ENCODE peak calls at places on chromosomes 2 and 18, in six cellular contexts. B, Y, W, U, V and M are unnamed samples.

GRCh38 chr2:67455219-67456142 is 58.3 kb downstream of the ETAA1 start:
- DNase-seq in B (no peak), Y (no peak), W (no peak), U (peak), V (no peak), M (no peak)

GRCh38 chr2:122138561-122138960 is 383.1 kb downstream of the TSN start:
- DNase-seq in B (no peak), Y (no peak), W (no peak), U (no peak), V (no peak), M (no peak)

GRCh38 chr2:218332288-218332687 is 24.4 kb upstream of the CATIP start:
- DNase-seq in B (no peak), Y (no peak), W (no peak), U (no peak), V (no peak), M (no peak)

GRCh38 chr2:61943251-61943650 is 37.8 kb downstream of the COMMD1 start:
- DNase-seq in B (no peak), Y (no peak), W (no peak), U (no peak), V (no peak), M (no peak)

GRCh38 chr2:187580462-187581124 is 26.4 kb upstream of the TFPI start:
- DNase-seq in B (no peak), Y (no peak), W (no peak), U (peak), V (no peak), M (no peak)

GRCh38 chr18:76610012-76610411 is 115.0 kb upstream of the ZNF516 start:
- DNase-seq in B (no peak), Y (no peak), W (no peak), U (no peak), V (no peak), M (no peak)

GRCh38 chr2:64295326-64296149 is 151.3 kb upstream of the PELI1 start:
- DNase-seq in B (no peak), Y (no peak), W (no peak), U (no peak), V (no peak), M (no peak)

GRCh38 chr2:156430978-156431358 is 5.2 kb upstream of the GPD2 start:
- DNase-seq in B (no peak), Y (peak), W (no peak), U (no peak), V (no peak), M (no peak)

GRCh38 chr2:121211251-121211650 is 73.8 kb downstream of the TFCP2L1 start:
- DNase-seq in B (no peak), Y (no peak), W (no peak), U (no peak), V (no peak), M (no peak)

GRCh38 chr18:62460851-62461300 is 61.9 kb upstream of the ZCCHC2 start:
- DNase-seq in B (no peak), Y (no peak), W (no peak), U (peak), V (no peak), M (no peak)

GRCh38 chr2:6866239-6866745 is 585 bp upstream of the CMPK2 start:
- DNase-seq in B (peak), Y (no peak), W (peak), U (peak), V (no peak), M (peak)

GRCh38 chr18:68742206-68742605 is 27.3 kb upstream of the TMX3 start:
- DNase-seq in B (no peak), Y (no peak), W (no peak), U (no peak), V (no peak), M (no peak)

GRCh38 chr2:47354013-47354816 is 48.7 kb upstream of the MSH2 start:
- DNase-seq in B (no peak), Y (peak), W (no peak), U (peak), V (no peak), M (no peak)

GRCh38 chr2:229273384-229274338 is 2.6 kb upstream of the PID1 start:
- DNase-seq in B (peak), Y (peak), W (peak), U (peak), V (peak), M (no peak)

GRCh38 chr2:32792416-32792815 is 154.3 kb upstream of the LTBP1 start:
- DNase-seq in B (no peak), Y (no peak), W (no peak), U (no peak), V (no peak), M (no peak)

GRCh38 chr2:173963323-173963816 is 1.8 kb downstream of the SP3 start:
- DNase-seq in B (peak), Y (no peak), W (no peak), U (peak), V (no peak), M (no peak)

GRCh38 chr2:113822087-113822805 is 65.8 kb upstream of the SLC35F5 start:
- DNase-seq in B (no peak), Y (no peak), W (no peak), U (no peak), V (no peak), M (no peak)

GRCh38 chr2:99810241-99810640 is 320.4 kb upstream of the REV1 start:
- DNase-seq in B (no peak), Y (no peak), W (no peak), U (no peak), V (no peak), M (no peak)

GRCh38 chr2:33129661-33130447 is 183.1 kb downstream of the LTBP1 start:
- DNase-seq in B (no peak), Y (no peak), W (no peak), U (no peak), V (no peak), M (no peak)

GRCh38 chr2:132403176-132403575 is 13.4 kb upstream of the GPR39 start:
- DNase-seq in B (no peak), Y (no peak), W (no peak), U (no peak), V (no peak), M (no peak)

GRCh38 chr2:238979636-238980035 is 131.8 kb downstream of the TWIST2 start:
- DNase-seq in B (no peak), Y (no peak), W (no peak), U (no peak), V (no peak), M (no peak)

GRCh38 chr2:40725950-40726349 is 274.1 kb upstream of the SLC8A1 start:
- DNase-seq in B (no peak), Y (no peak), W (no peak), U (no peak), V (no peak), M (no peak)

GRCh38 chr2:42954227-42954962 is 162.0 kb upstream of the HAAO start:
- DNase-seq in B (no peak), Y (no peak), W (no peak), U (peak), V (no peak), M (no peak)

GRCh38 chr2:190365499-190366204 is 22.3 kb downstream of the INPP1 start:
- DNase-seq in B (no peak), Y (no peak), W (no peak), U (no peak), V (no peak), M (no peak)

GRCh38 chr18:34913837-34914755 is 127.1 kb upstream of the MAPRE2 start:
- DNase-seq in B (no peak), Y (no peak), W (no peak), U (peak), V (no peak), M (peak)

GRCh38 chr2:78615956-78616355 is 409.5 kb upstream of the REG3G start:
- DNase-seq in B (no peak), Y (no peak), W (no peak), U (no peak), V (no peak), M (no peak)

GRCh38 chr2:216731465-216731864 is 36.1 kb upstream of the IGFBP5 start:
- DNase-seq in B (no peak), Y (no peak), W (no peak), U (no peak), V (no peak), M (no peak)

GRCh38 chr2:111119004-111119846 is 1.5 kb upstream of the BCL2L11 start:
- DNase-seq in B (peak), Y (no peak), W (peak), U (no peak), V (no peak), M (no peak)

GRCh38 chr18:28411806-28412205 is 234.9 kb upstream of the CDH2 start:
- DNase-seq in B (no peak), Y (no peak), W (no peak), U (no peak), V (peak), M (no peak)

GRCh38 chr2:86249843-86250402 is 50.7 kb downstream of the MRPL35 start:
- DNase-seq in B (no peak), Y (no peak), W (no peak), U (peak), V (no peak), M (peak)
- TF ChIP-seq CTCF in B (no peak), Y (no peak), W (peak), U (peak), V (peak), M (no peak)

DNA sequence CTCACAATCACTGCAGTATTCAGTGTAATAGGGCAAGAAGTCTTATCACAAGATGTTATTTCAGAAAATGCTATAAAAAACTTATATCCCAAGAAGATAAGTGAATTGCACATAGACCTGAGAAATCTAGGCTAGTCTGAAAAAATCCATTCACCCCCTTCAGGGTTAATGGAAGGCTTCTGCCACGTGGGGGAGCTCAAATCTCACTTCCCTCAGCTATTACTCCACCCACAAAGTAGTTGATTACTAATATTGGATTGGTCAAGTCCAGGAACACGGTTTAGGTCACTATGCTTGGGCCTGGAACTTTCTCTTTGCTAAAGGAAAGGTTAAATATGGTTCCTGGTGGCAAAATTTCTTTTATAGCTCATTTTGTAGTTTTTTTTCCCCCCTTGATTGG is 51.2 kb upstream of the ADAM23 start:
- DNase-seq in B (peak), Y (peak), W (no peak), U (peak), V (no peak), M (no peak)
- TF ChIP-seq CTCF in B (peak), Y (peak), W (no peak), U (peak), V (no peak), M (no peak)

GRCh38 chr2:164478205-164478604 is 143.1 kb downstream of the GRB14 start:
- DNase-seq in B (no peak), Y (no peak), W (no peak), U (peak), V (no peak), M (no peak)

GRCh38 chr2:164474873-164475272 is 146.4 kb downstream of the GRB14 start:
- DNase-seq in B (no peak), Y (no peak), W (no peak), U (no peak), V (no peak), M (no peak)

DNA sequence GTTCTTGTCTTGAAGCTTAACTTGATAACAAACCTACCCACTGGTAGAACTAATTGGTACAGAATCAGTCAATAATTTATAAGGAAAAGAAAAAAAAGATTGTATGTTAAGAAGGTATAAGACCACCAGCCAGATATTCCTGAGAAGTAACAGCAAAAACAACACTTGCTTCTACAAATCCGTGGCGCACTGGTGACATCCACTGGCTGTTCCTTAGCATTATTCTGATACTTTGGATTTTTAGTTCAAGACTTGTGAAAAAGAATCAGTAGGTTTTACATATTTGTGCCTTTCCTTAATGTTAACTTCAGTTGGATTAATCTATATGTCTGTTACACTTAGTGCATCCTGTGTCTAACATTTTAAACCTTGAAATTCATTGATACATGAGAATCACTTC is 141.8 kb downstream of the GRB14 start:
- DNase-seq in B (peak), Y (peak), W (no peak), U (peak), V (no peak), M (peak)
- TF ChIP-seq CTCF in B (peak), Y (peak), W (no peak), U (peak), V (no peak), M (peak)

GRCh38 chr2:241597561-241597960 is 39.0 kb downstream of the BOK start:
- DNase-seq in B (no peak), Y (no peak), W (no peak), U (no peak), V (no peak), M (no peak)

GRCh38 chr2:241601841-241602240 is 35.1 kb downstream of the THAP4 start:
- DNase-seq in B (no peak), Y (no peak), W (no peak), U (no peak), V (no peak), M (no peak)

GRCh38 chr2:241598061-241598460 is 38.9 kb downstream of the THAP4 start:
- DNase-seq in B (no peak), Y (no peak), W (no peak), U (no peak), V (no peak), M (no peak)

GRCh38 chr2:241595600-241596140 is 37.1 kb downstream of the BOK start:
- DNase-seq in B (peak), Y (peak), W (no peak), U (peak), V (no peak), M (no peak)

DNA sequence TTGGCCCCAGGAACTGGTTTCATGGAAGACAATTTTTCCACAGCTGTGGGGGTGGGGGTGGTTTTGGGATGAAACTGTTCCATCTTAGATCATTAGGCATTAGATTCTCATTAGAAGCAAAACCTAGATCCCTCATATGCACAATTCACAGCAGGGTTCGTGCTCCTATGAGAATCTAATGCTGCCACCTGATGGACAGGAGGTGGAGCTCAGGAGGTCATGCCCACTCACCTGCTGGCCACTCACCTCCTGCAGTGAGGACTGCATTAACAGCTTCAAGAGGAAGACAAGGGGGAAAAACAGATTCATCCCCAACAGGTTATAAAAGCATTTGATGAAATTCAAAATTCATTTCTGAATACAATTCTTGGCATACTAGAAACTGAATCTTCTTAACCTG is 38.5 kb downstream of the THAP4 start:
- DNase-seq in B (no peak), Y (peak), W (no peak), U (peak), V (no peak), M (peak)
- TF ChIP-seq CTCF in B (peak), Y (peak), W (no peak), U (peak), V (no peak), M (peak)

GRCh38 chr2:15533860-15534480 is 27.2 kb downstream of the NBAS start:
- DNase-seq in B (no peak), Y (no peak), W (no peak), U (no peak), V (no peak), M (no peak)
- TF ChIP-seq CTCF in B (no peak), Y (no peak), W (no peak), U (no peak), V (no peak), M (no peak)